ENCODE peak calls at places on chromosome 19, in five cellular contexts. P, G, S, K and A are unnamed samples.

GRCh38 chr19:47514151-47514868 is 553 bp downstream of the NAPA start:
- DNase-seq in P (no peak), G (peak; percentile 39), S (no peak), K (no peak), A (no peak)

GRCh38 chr19:31543456-31543855 is 194.2 kb upstream of the TSHZ3 start:
- DNase-seq in P (no peak), G (no peak), S (no peak), K (no peak), A (no peak)

GRCh38 chr19:8392017-8392591 is 1.9 kb downstream of the RAB11B start:
- DNase-seq in P (no peak), G (no peak), S (no peak), K (no peak), A (no peak)

GRCh38 chr19:40403262-40403984 is 9.8 kb downstream of the PRX start:
- DNase-seq in P (peak; percentile 84), G (peak; percentile 97), S (peak; percentile 98), K (peak; percentile 100), A (peak; percentile 69)

GRCh38 chr19:47699360-47699917 is 13.8 kb upstream of the EHD2 start:
- DNase-seq in P (peak; percentile 28), G (peak; percentile 86), S (peak; percentile 73), K (peak; percentile 95), A (no peak)

GRCh38 chr19:39377373-39378362 is 13.2 kb downstream of the PAF1 start:
- DNase-seq in P (peak; percentile 28), G (no peak), S (no peak), K (no peak), A (no peak)

GRCh38 chr19:42327381-42327780 is 1.9 kb downstream of the MEGF8 start:
- DNase-seq in P (no peak), G (no peak), S (no peak), K (no peak), A (no peak)

GRCh38 chr19:13599681-13600080 is 93.4 kb upstream of the CACNA1A start:
- DNase-seq in P (no peak), G (no peak), S (no peak), K (no peak), A (no peak)

GRCh38 chr19:12527034-12527836 is 24.0 kb downstream of the ZNF564 start:
- DNase-seq in P (no peak), G (no peak), S (peak; percentile 62), K (no peak), A (no peak)

GRCh38 chr19:44303976-44304568 is 753 bp downstream of the ZNF235 start:
- DNase-seq in P (no peak), G (peak; percentile 16), S (peak; percentile 25), K (no peak), A (no peak)

GRCh38 chr19:15101479-15102082 is 5.6 kb upstream of the SYDE1 start:
- DNase-seq in P (peak; percentile 52), G (peak; percentile 60), S (peak; percentile 48), K (peak; percentile 87), A (no peak)

GRCh38 chr19:54231077-54231931 is 8.5 kb upstream of the LILRB3 start:
- DNase-seq in P (peak; percentile 80), G (peak; percentile 92), S (peak; percentile 82), K (peak; percentile 99), A (no peak)

GRCh38 chr19:47446534-47447469 is 24.9 kb downstream of the SLC8A2 start:
- DNase-seq in P (no peak), G (peak; percentile 84), S (peak; percentile 94), K (peak; percentile 93), A (no peak)

GRCh38 chr19:42198676-42199439 is 18.6 kb downstream of the DEDD2 start:
- DNase-seq in P (no peak), G (no peak), S (no peak), K (no peak), A (peak; percentile 53)

GRCh38 chr19:52120286-52120685 is 19.5 kb downstream of the ZNF616 start:
- DNase-seq in P (no peak), G (no peak), S (no peak), K (no peak), A (no peak)

GRCh38 chr19:17931532-17932191 is 1.2 kb upstream of the CCDC124 start:
- DNase-seq in P (no peak), G (peak; percentile 52), S (no peak), K (peak; percentile 75), A (no peak)

GRCh38 chr19:41149831-41150230 is 35.6 kb downstream of the CYP2F1 start:
- DNase-seq in P (no peak), G (no peak), S (no peak), K (no peak), A (no peak)

GRCh38 chr19:37334179-37335071 is 36.5 kb upstream of the ZNF527 start:
- DNase-seq in P (no peak), G (peak; percentile 17), S (no peak), K (peak; percentile 90), A (peak; percentile 71)

GRCh38 chr19:38614289-38614688 is 3.5 kb downstream of the MAP4K1 start:
- DNase-seq in P (no peak), G (no peak), S (no peak), K (no peak), A (no peak)

GRCh38 chr19:11265785-11266236 is 3.5 kb upstream of the DOCK6 start:
- DNase-seq in P (peak; percentile 93), G (peak; percentile 23), S (peak; percentile 87), K (no peak), A (no peak)

GRCh38 chr19:14059093-14059480 is 2.8 kb downstream of the PALM3 start:
- DNase-seq in P (no peak), G (peak; percentile 61), S (no peak), K (peak; percentile 93), A (no peak)

GRCh38 chr19:1873524-1874473 is 10.4 kb upstream of the KLF16 start:
- DNase-seq in P (no peak), G (peak; percentile 57), S (no peak), K (no peak), A (no peak)
- H3K4me3 ChIP-seq in P (peak overlapping the region; percentile 68), G (peak overlapping the region; percentile 100), S (peak overlapping the region; percentile 88), K (no peak overlapping the region), A (peak overlapping the region; percentile 89)

DNA sequence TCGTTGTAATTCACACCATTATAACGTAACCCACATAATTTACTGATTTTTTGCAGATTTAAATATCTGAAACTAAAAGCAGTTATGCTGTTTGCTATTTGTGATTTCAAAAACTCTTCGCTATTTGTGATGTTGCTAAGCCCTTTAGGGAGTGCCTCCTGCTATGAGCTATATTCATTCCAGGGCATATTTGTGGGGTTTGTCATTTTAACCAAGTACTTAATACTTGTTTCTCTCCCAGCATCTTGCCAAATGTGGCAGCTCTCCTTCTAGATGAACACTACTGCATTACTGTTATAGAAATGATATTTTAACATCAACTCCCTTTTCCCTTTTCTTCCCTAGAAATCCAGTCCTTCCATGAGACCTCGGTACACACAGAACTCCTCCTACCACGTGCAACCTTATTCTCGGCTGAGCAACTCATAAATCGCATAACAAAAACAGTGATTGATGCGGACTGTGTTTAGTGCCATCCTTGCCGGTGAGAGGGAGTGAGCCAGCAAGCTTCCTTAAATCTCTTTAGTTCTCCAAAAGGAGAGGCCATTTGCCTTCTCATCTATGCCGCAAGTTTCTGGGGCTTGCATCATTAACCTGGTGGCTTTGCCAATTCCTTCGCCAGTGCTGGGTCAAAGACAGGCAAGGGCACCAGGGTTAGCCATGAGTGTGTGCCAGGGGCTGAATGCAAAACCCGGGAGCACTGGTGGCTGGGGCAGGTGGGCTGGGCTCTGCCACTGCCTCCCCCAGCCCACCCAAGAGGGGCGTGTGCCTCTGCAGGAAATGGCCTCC is 33.4 kb downstream of the RFX2 start:
- DNase-seq in P (no peak), G (no peak), S (peak; percentile 35), K (no peak), A (no peak)
- TF ChIP-seq KDM1A in P (no peak), G (no peak), S (no peak), K (no peak), A (no peak)

GRCh38 chr19:2950286-2951124 is 5.7 kb upstream of the ZNF77 start:
- DNase-seq in P (peak; percentile 98), G (peak; percentile 98), S (peak; percentile 98), K (peak; percentile 100), A (peak; percentile 99)

GRCh38 chr19:2949939-2950285 is 5.1 kb upstream of the ZNF77 start:
- DNase-seq in P (peak; percentile 62), G (peak; percentile 70), S (peak; percentile 44), K (no peak), A (no peak)

GRCh38 chr19:2957160-2957559 is 12.4 kb upstream of the ZNF77 start:
- DNase-seq in P (no peak), G (no peak), S (no peak), K (no peak), A (no peak)

DNA sequence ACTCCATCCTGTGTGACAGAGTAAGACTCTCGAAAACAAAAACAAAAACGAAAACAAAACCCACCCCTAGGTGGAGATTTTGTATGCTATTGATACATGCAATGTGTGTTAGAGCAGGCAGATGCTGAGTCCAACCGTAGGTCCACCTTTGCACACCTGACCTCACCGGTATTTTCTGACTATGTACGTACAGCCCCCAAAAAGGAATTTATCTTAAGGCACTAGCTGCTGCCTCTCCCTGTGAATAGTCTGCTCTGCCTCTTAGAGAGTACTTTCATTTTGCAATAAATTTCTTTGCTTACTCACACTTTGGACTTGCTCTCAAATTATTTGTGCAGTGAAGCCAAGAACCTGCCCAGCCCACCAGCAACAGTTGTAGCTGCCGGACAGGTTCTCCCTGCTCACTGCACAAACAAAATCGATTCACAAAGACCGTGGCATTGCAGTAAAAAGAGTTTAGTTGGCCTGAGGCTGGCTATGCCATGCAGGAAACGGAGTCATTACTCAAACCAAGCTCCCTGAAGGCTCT is 8.2 kb upstream of the ZNF77 start:
- DNase-seq in P (peak; percentile 37), G (no peak), S (no peak), K (no peak), A (no peak)
- H3K4me3 ChIP-seq in P (peak overlapping the region; percentile 41), G (no peak overlapping the region), S (no peak overlapping the region), K (no peak overlapping the region), A (no peak overlapping the region)

DNA sequence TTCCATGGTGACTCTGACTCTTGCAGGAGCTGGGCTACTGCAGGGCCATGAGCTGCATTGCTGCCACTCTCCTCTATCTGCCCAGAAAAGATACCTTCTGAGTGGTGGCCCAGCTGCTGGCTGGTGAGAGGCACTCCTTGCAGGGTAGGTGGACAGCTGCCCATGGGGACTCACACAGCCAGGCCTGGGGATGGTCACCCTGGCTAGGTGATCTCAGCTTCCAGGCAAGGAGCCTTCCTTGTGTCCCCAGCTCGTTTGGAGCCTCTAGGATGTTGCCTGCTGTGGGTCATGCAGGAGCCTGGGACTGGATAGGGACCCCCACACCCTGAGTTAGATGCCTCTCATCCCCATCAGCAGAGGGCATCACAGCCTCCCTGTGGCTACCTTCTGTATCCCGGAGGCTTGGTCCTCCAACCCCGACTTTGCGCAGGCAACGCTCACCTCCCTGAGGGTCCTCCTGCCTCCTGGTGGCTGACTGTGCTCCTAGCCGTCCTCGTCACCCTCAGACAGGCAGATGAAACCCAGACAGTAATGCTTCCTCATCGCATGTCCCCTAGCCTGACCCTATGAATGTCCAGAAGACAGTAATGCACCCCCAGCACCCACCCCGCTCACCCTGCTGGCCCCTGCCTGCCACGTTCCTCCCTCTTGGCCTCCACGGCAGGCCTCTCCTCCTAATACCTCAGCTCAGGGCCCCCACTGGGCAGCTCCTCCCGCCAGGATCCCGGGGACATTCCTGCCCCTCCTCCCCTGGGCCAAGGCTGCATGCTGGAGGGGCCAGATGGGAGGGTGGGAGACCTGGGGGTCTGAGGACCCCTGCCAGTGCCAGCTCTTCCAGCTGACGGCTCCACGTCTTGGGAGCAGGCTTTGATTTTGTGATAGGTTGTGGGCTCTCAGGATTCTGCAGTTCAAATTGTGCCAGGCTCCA is 13.6 kb upstream of the ZNF14 start:
- DNase-seq in P (no peak), G (peak; percentile 12), S (no peak), K (no peak), A (no peak)
- TF ChIP-seq KDM1A in P (no peak), G (no peak), S (no peak), K (no peak), A (no peak)